ENCODE peak calls at places on chromosomes 16 and 17, in five cellular contexts. One of them, this sample, is unnamed.

GRCh38 chr16:35492225-35492624 is 2032.8 kb downstream of the TP53TG3F start:
- DNase-seq in cardiac muscle cell: no peak
- DNase-seq in AG09309: no peak
- DNase-seq in keratinocyte: no peak
- DNase-seq in uterus: no peak
- DNase-seq in this sample: no peak

GRCh38 chr17:82281502-82282238 is 8.2 kb upstream of the CSNK1D start:
- DNase-seq in AG09309: no peak
- DNase-seq in uterus: no peak
- DNase-seq in cardiac muscle cell: no peak
- DNase-seq in keratinocyte: no peak
- DNase-seq in this sample: no peak

GRCh38 chr17:8732406-8733065 is 12.1 kb downstream of the CCDC42 start:
- DNase-seq in keratinocyte: no peak
- DNase-seq in AG09309: no peak
- DNase-seq in cardiac muscle cell: no peak
- DNase-seq in uterus: no peak
- DNase-seq in this sample: no peak

GRCh38 chr17:61647044-61647443 is 56.0 kb upstream of the NACA2 start:
- DNase-seq in uterus: no peak
- DNase-seq in cardiac muscle cell: no peak
- DNase-seq in AG09309: no peak
- DNase-seq in keratinocyte: no peak
- DNase-seq in this sample: no peak

GRCh38 chr16:75266738-75267630 is 15.6 kb upstream of the BCAR1 start:
- DNase-seq in AG09309: no peak
- DNase-seq in cardiac muscle cell: no peak
- DNase-seq in keratinocyte: no peak
- DNase-seq in uterus: no peak
- DNase-seq in this sample: no peak

GRCh38 chr17:43673516-43674323 is 12.0 kb upstream of the MEOX1 start:
- DNase-seq in cardiac muscle cell: peak; percentile 72
- DNase-seq in AG09309: no peak
- DNase-seq in keratinocyte: no peak
- DNase-seq in uterus: peak; percentile 80
- DNase-seq in this sample: peak; percentile 76

GRCh38 chr17:72120878-72121163 is at the start of gene SOX9:
- DNase-seq in cardiac muscle cell: peak; percentile 93
- DNase-seq in keratinocyte: peak; percentile 80
- DNase-seq in uterus: no peak
- DNase-seq in AG09309: peak; percentile 70
- DNase-seq in this sample: peak; percentile 89

GRCh38 chr16:14486520-14487303 is 143.3 kb downstream of the PARN start:
- DNase-seq in uterus: peak; percentile 83
- DNase-seq in keratinocyte: peak; percentile 53
- DNase-seq in cardiac muscle cell: peak; percentile 75
- DNase-seq in AG09309: peak; percentile 79
- DNase-seq in this sample: peak; percentile 76

GRCh38 chr17:74796211-74796610 is 20.1 kb upstream of the NAT9 start:
- DNase-seq in cardiac muscle cell: no peak
- DNase-seq in keratinocyte: no peak
- DNase-seq in AG09309: no peak
- DNase-seq in uterus: no peak
- DNase-seq in this sample: no peak

GRCh38 chr17:27609606-27610303 is 21.2 kb upstream of the LGALS9 start:
- DNase-seq in AG09309: peak; percentile 13
- DNase-seq in uterus: no peak
- DNase-seq in cardiac muscle cell: no peak
- DNase-seq in keratinocyte: no peak
- DNase-seq in this sample: no peak

GRCh38 chr17:37094391-37094790 is 145.6 kb downstream of the AATF start:
- DNase-seq in uterus: no peak
- DNase-seq in keratinocyte: no peak
- DNase-seq in cardiac muscle cell: no peak
- DNase-seq in AG09309: no peak
- DNase-seq in this sample: no peak

GRCh38 chr17:6853764-6854442 is 22.4 kb upstream of the TEKT1 start:
- DNase-seq in uterus: no peak
- DNase-seq in AG09309: no peak
- DNase-seq in keratinocyte: no peak
- DNase-seq in cardiac muscle cell: no peak
- DNase-seq in this sample: no peak

GRCh38 chr17:65572186-65572580 is 10.7 kb upstream of the AXIN2 start:
- DNase-seq in keratinocyte: no peak
- DNase-seq in cardiac muscle cell: no peak
- DNase-seq in AG09309: no peak
- DNase-seq in uterus: no peak
- DNase-seq in this sample: no peak

GRCh38 chr17:8563024-8563776 is 67.3 kb downstream of the MYH10 start:
- DNase-seq in AG09309: no peak
- DNase-seq in cardiac muscle cell: no peak
- DNase-seq in uterus: no peak
- DNase-seq in keratinocyte: no peak
- DNase-seq in this sample: no peak

GRCh38 chr17:81121841-81122733 is 43.2 kb upstream of the PVALEF start:
- DNase-seq in cardiac muscle cell: no peak
- DNase-seq in AG09309: no peak
- DNase-seq in keratinocyte: no peak
- DNase-seq in uterus: no peak
- DNase-seq in this sample: no peak

GRCh38 chr16:54930034-54930938 is at the start of gene IRX5:
- DNase-seq in uterus: peak; percentile 79
- DNase-seq in keratinocyte: peak; percentile 72
- DNase-seq in AG09309: peak; percentile 94
- DNase-seq in cardiac muscle cell: peak; percentile 97
- DNase-seq in this sample: peak; percentile 91

GRCh38 chr17:73718912-73719311 is 74.7 kb upstream of the SDK2 start:
- DNase-seq in keratinocyte: no peak
- DNase-seq in cardiac muscle cell: peak; percentile 63
- DNase-seq in AG09309: no peak
- DNase-seq in uterus: no peak
- DNase-seq in this sample: no peak

GRCh38 chr17:7351665-7352558 is at the start of gene KCTD11:
- DNase-seq in uterus: peak; percentile 93
- DNase-seq in cardiac muscle cell: peak; percentile 94
- DNase-seq in keratinocyte: peak; percentile 86
- DNase-seq in AG09309: peak; percentile 65
- DNase-seq in this sample: peak; percentile 94

GRCh38 chr16:84718-85452 is 6.9 kb downstream of the MPG start:
- DNase-seq in uterus: peak; percentile 47
- DNase-seq in cardiac muscle cell: no peak
- DNase-seq in AG09309: peak; percentile 83
- DNase-seq in keratinocyte: no peak
- DNase-seq in this sample: peak; percentile 55

GRCh38 chr17:68302666-68303065 is 11.4 kb downstream of the ARSG start:
- DNase-seq in AG09309: no peak
- DNase-seq in keratinocyte: no peak
- DNase-seq in cardiac muscle cell: no peak
- DNase-seq in uterus: no peak
- DNase-seq in this sample: no peak

GRCh38 chr17:73240561-73240960 is 21.1 kb downstream of the CPSF4L start:
- DNase-seq in AG09309: no peak
- DNase-seq in uterus: no peak
- DNase-seq in cardiac muscle cell: no peak
- DNase-seq in keratinocyte: no peak
- DNase-seq in this sample: no peak

GRCh38 chr16:5526826-5527225 is 429.2 kb upstream of the EEF2KMT start:
- DNase-seq in keratinocyte: no peak
- DNase-seq in cardiac muscle cell: peak; percentile 28
- DNase-seq in uterus: no peak
- DNase-seq in AG09309: no peak
- DNase-seq in this sample: no peak

GRCh38 chr17:81340606-81341346 is 45.7 kb upstream of the SLC38A10 start:
- DNase-seq in uterus: no peak
- DNase-seq in cardiac muscle cell: no peak
- DNase-seq in keratinocyte: no peak
- DNase-seq in AG09309: no peak
- DNase-seq in this sample: no peak

GRCh38 chr17:82528484-82529265 is 9.1 kb downstream of the FOXK2 start:
- DNase-seq in uterus: peak; percentile 46
- DNase-seq in cardiac muscle cell: no peak
- DNase-seq in AG09309: no peak
- DNase-seq in keratinocyte: peak; percentile 80
- DNase-seq in this sample: peak; percentile 56

GRCh38 chr16:66081967-66082366 is 284.5 kb upstream of the CDH5 start:
- DNase-seq in AG09309: peak; percentile 41
- DNase-seq in cardiac muscle cell: no peak
- DNase-seq in uterus: no peak
- DNase-seq in keratinocyte: peak; percentile 78
- DNase-seq in this sample: no peak

GRCh38 chr16:21991621-21992020 is 9.3 kb downstream of the PDZD9 start:
- DNase-seq in keratinocyte: no peak
- DNase-seq in AG09309: no peak
- DNase-seq in uterus: no peak
- DNase-seq in cardiac muscle cell: no peak
- DNase-seq in this sample: no peak

GRCh38 chr17:80424878-80425765 is 10.2 kb downstream of the ENDOV start:
- DNase-seq in AG09309: no peak
- DNase-seq in keratinocyte: no peak
- DNase-seq in cardiac muscle cell: no peak
- DNase-seq in uterus: no peak
- DNase-seq in this sample: no peak

GRCh38 chr16:89511352-89511751 is 3.1 kb downstream of the SPG7 start:
- DNase-seq in keratinocyte: no peak
- DNase-seq in uterus: no peak
- DNase-seq in AG09309: no peak
- DNase-seq in cardiac muscle cell: no peak
- DNase-seq in this sample: no peak

GRCh38 chr16:70770291-70770967 is 30.5 kb downstream of the VAC14 start:
- DNase-seq in uterus: no peak
- DNase-seq in AG09309: no peak
- DNase-seq in keratinocyte: no peak
- DNase-seq in cardiac muscle cell: peak; percentile 16
- DNase-seq in this sample: no peak

GRCh38 chr17:29918922-29919856 is 10.8 kb downstream of the SSH2 start:
- DNase-seq in cardiac muscle cell: no peak
- DNase-seq in uterus: no peak
- DNase-seq in keratinocyte: peak; percentile 55
- DNase-seq in AG09309: no peak
- DNase-seq in this sample: no peak

GRCh38 chr16:80355335-80355734 is 185.5 kb upstream of the DYNLRB2 start:
- DNase-seq in keratinocyte: no peak
- DNase-seq in uterus: no peak
- DNase-seq in AG09309: no peak
- DNase-seq in cardiac muscle cell: no peak
- DNase-seq in this sample: no peak
- H3K4me3 ChIP-seq in keratinocyte: no peak overlapping the region
- H3K4me3 ChIP-seq in uterus: no peak overlapping the region
- H3K4me3 ChIP-seq in AG09309: no peak overlapping the region
- H3K4me3 ChIP-seq in cardiac muscle cell: no peak overlapping the region
- H3K4me3 ChIP-seq in this sample: no peak overlapping the region

DNA sequence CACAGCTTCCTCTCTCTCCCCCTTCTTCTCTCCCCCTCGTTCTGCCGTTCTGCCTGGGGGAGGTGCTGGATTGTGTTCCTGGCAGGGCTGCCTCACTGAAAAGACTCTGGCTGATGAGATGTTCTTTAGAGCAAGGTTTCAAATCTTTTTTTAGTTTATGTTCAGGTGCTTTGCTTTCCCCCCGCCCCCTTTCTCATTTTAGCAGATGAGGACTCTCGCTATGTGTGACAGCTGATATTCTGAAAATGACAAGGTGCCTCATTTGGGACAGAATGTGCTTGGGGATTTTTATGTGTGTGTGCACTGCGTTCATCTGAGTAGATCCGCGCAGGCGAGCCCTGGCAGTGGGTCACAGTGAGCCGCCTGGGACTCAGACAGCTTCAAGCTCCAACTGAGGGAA is 205.9 kb downstream of the HS3ST4 start:
- DNase-seq in keratinocyte: no peak
- DNase-seq in uterus: no peak
- DNase-seq in AG09309: no peak
- DNase-seq in cardiac muscle cell: no peak
- DNase-seq in this sample: no peak
- H3K4me3 ChIP-seq in keratinocyte: no peak overlapping the region
- H3K4me3 ChIP-seq in uterus: no peak overlapping the region
- H3K4me3 ChIP-seq in AG09309: no peak overlapping the region
- H3K4me3 ChIP-seq in cardiac muscle cell: no peak overlapping the region
- H3K4me3 ChIP-seq in this sample: no peak overlapping the region

DNA sequence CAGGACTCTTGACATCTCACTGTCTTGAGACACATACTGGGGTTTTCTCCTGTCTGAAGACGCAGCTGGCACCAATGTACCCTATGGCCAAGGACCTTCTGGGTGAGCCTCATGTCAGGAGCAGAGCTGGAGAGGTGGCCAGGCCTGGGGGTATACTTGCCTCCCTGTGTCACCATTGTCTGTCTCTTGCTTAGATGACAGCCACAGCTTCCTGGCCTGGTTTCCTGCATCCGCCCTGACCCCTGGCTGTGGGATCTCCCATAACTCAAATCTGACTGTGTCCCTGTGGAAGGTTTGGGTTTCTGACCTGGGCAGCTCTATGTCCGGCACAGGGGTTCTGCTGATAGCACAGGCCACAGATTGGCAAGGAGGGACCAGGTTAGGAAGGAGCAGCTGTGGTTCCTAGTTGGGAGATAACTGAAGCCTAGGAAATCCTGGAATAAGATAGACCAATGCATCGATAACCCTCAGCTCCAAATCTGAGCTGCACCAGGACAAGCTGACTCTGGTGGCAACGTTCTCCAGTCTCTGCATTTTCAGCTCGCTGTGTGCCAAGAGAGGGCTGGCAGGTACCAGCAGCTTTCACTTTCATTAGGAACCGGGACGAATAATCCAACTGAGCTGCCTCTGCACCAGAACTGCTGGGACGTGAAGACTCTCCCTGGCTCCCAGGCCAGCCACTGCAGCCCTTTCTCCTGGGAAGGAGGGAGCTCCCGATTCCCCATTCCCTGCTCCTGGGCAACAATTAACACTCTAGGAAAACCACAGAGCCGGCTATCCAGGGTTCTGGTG is 5.0 kb downstream of the DEXI start:
- DNase-seq in cardiac muscle cell: no peak
- DNase-seq in AG09309: no peak
- DNase-seq in uterus: no peak
- DNase-seq in keratinocyte: no peak
- DNase-seq in this sample: peak; percentile 40
- H3K4me3 ChIP-seq in cardiac muscle cell: no peak overlapping the region
- H3K4me3 ChIP-seq in AG09309: no peak overlapping the region
- H3K4me3 ChIP-seq in uterus: no peak overlapping the region
- H3K4me3 ChIP-seq in keratinocyte: peak overlapping the region; percentile 15
- H3K4me3 ChIP-seq in this sample: peak overlapping the region; percentile 93

DNA sequence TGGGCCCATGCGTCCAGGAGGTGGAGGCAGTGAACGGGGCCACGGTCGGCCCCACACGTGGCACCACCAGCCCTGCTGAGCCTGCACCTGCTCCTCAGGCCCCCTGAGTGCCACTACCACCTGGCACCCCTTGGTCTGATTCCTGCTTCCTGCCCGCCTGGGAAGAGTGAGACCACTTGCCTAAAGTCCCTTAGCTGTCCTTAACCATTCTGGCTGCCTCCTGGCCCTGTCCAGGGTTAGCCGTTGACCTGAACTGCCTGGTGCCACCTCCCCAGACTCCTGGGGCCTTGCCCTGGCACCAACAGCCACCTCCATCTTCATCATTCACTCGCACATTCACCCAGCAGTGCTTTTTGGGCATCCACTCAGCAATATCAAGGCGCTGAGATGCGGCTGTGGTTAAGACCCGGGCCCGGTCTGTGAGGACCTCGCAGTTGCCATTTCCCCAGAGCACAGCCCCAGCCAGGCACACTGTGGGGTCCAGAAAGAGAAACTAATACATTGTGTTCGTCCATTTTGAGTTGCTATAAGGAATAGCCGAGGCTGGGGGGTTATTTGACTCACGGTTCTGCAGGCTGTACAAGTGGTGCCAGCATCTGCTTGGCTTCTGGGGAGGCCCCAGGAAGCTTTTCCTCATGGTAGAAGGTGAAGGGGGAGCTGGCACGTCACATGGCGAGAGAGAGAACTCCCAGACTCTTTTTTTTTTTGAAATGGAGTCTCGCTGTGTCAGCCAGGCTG is 318.4 kb downstream of the SEC14L1 start:
- DNase-seq in AG09309: no peak
- DNase-seq in uterus: no peak
- DNase-seq in keratinocyte: no peak
- DNase-seq in cardiac muscle cell: no peak
- DNase-seq in this sample: no peak
- H3K4me3 ChIP-seq in AG09309: no peak overlapping the region
- H3K4me3 ChIP-seq in uterus: no peak overlapping the region
- H3K4me3 ChIP-seq in keratinocyte: no peak overlapping the region
- H3K4me3 ChIP-seq in cardiac muscle cell: no peak overlapping the region
- H3K4me3 ChIP-seq in this sample: no peak overlapping the region